ENCODE peak calls at places on chromosomes 6 and 20, in seven cellular contexts. R is cardiac fibroblast, W is mucosa of descending colon, Z is heart left ventricle, O is mammary epithelial cell, E is lower leg skin, J is tibial artery. G is an unnamed sample.
A peak's percentile ranks its signal among the peaks of the same experiment; 100 is the strongest.

GRCh38 chr6:165830761-165831160 is 167.7 kb upstream of the PDE10A start:
- DNase-seq in R (no peak), W (no peak), Z (no peak), O (no peak), E (no peak), J (no peak), G (no peak)

GRCh38 chr6:150894191-150894744 is 28.8 kb downstream of the MTHFD1L start:
- DNase-seq in J (no peak), W (no peak), R (no peak), O (no peak), Z (no peak), E (no peak), G (no peak)

GRCh38 chr20:1718604-1719384 is 61.2 kb upstream of the SIRPG start:
- DNase-seq in W (no peak), Z (no peak), J (no peak), E (peak; percentile 79), R (peak; percentile 63), O (peak; percentile 99), G (peak; percentile 46)

GRCh38 chr6:141169419-141169818 is 963.3 kb upstream of the GJE1 start:
- DNase-seq in J (no peak), E (no peak), W (no peak), R (peak; percentile 81), O (no peak), Z (no peak), G (peak; percentile 74)

GRCh38 chr20:61520761-61521460 is 268.9 kb downstream of the CDH4 start:
- DNase-seq in W (no peak), E (no peak), Z (no peak), J (no peak), O (no peak), R (peak; percentile 31), G (peak; percentile 61)

GRCh38 chr6:1873781-1874180 is 264.1 kb downstream of the FOXC1 start:
- DNase-seq in E (no peak), O (no peak), J (no peak), Z (no peak), R (no peak), W (no peak), G (no peak)

GRCh38 chr6:111576302-111576701 is 29.4 kb downstream of the TRAF3IP2 start:
- DNase-seq in W (no peak), J (no peak), Z (no peak), R (peak; percentile 45), O (no peak), E (no peak), G (peak; percentile 85)

GRCh38 chr6:164827537-164827936 is 481.9 kb downstream of the C6orf118 start:
- DNase-seq in E (no peak), O (no peak), Z (no peak), J (no peak), R (no peak), W (no peak), G (no peak)

GRCh38 chr6:141370438-141370837 is 762.3 kb upstream of the GJE1 start:
- DNase-seq in E (no peak), W (no peak), O (no peak), R (no peak), Z (no peak), J (no peak), G (no peak)

GRCh38 chr6:55557176-55557575 is 21.8 kb downstream of the HMGCLL1 start:
- DNase-seq in R (no peak), Z (peak; percentile 44), O (no peak), J (no peak), W (no peak), E (no peak), G (no peak)

GRCh38 chr6:34243131-34243771 is 5.6 kb downstream of the SMIM29 start:
- DNase-seq in O (no peak), W (no peak), Z (no peak), R (no peak), J (peak; percentile 38), E (no peak), G (peak; percentile 83)

GRCh38 chr6:34246563-34247391 is 2.0 kb downstream of the SMIM29 start:
- DNase-seq in Z (peak; percentile 56), E (no peak), J (no peak), R (peak; percentile 37), O (no peak), W (no peak), G (peak; percentile 75)

GRCh38 chr6:34242252-34243130 is 5.8 kb downstream of the HMGA1 start:
- DNase-seq in R (no peak), Z (no peak), J (peak; percentile 54), W (no peak), O (no peak), E (no peak), G (peak; percentile 49)

GRCh38 chr6:34246249-34246562 is 2.6 kb downstream of the SMIM29 start:
- DNase-seq in W (no peak), O (no peak), E (no peak), R (no peak), Z (no peak), J (peak; percentile 54), G (peak; percentile 87)

GRCh38 chr6:34243901-34244884 is 4.6 kb downstream of the SMIM29 start:
- DNase-seq in O (peak; percentile 91), E (no peak), W (peak; percentile 78), Z (peak; percentile 62), R (peak; percentile 86), J (peak; percentile 89), G (peak; percentile 97)
- TF ChIP-seq CTCF in O (peak; percentile 36), E (no peak), W (no peak), Z (no peak), R (peak; percentile 41), J (peak; percentile 9), G (peak; percentile 33)

GRCh38 chr20:57434390-57434700 is 43.1 kb downstream of the RBM38 start:
- DNase-seq in O (no peak), R (no peak), J (no peak), W (peak; percentile 55), E (no peak), Z (no peak), G (no peak)
- TF ChIP-seq CTCF in O (peak; percentile 23), R (no peak), J (no peak), W (no peak), E (no peak), Z (peak; percentile 5), G (no peak)

DNA sequence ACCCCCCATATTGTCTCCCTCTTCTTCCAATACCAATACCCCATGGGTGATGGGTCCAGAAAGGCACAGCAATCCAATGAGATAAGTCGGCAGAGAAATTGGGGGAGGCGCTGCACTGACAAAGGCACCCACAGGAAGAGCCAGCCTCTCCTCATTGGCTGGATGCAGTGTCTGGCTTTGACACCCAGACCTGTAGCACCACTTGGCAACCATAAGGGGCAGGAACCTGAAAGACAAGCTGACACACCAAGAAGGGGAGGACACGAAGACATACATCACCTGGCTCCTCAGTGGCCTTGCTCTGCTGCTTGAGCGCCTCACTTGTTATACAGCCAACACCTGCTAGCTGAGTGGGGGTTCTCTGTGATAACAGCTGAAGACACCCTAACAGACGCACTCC is 19.4 kb upstream of the SLC4A11 start:
- DNase-seq in R (no peak), E (no peak), O (no peak), Z (no peak), W (no peak), J (no peak), G (no peak)
- TF ChIP-seq CTCF in R (no peak), E (no peak), O (no peak), Z (no peak), W (no peak), J (no peak), G (no peak)

GRCh38 chr6:145137425-145137824 is 597.9 kb downstream of the EPM2A start:
- DNase-seq in R (peak; percentile 32), E (no peak), O (no peak), J (no peak), Z (no peak), W (no peak), G (no peak)
- TF ChIP-seq CTCF in R (peak; percentile 16), E (no peak), O (peak; percentile 44), J (no peak), Z (no peak), W (no peak), G (peak; percentile 18)

GRCh38 chr20:46689754-46690085 is 476 bp upstream of the TP53RK start:
- DNase-seq in R (no peak), J (no peak), Z (no peak), W (no peak), E (no peak), O (no peak), G (no peak)

GRCh38 chr20:46690219-46691111 is 1.2 kb upstream of the TP53RK start:
- DNase-seq in E (no peak), O (no peak), W (no peak), Z (no peak), R (peak; percentile 27), J (no peak), G (no peak)

GRCh38 chr20:46688151-46689081 is 828 bp downstream of the TP53RK start:
- DNase-seq in E (no peak), J (no peak), R (peak; percentile 52), O (no peak), Z (no peak), W (no peak), G (no peak)

GRCh38 chr20:46683939-46684750 is 5.1 kb downstream of the TP53RK start:
- DNase-seq in E (peak; percentile 51), J (peak; percentile 70), O (peak; percentile 80), R (peak; percentile 70), Z (peak; percentile 54), W (no peak), G (peak; percentile 90)

DNA sequence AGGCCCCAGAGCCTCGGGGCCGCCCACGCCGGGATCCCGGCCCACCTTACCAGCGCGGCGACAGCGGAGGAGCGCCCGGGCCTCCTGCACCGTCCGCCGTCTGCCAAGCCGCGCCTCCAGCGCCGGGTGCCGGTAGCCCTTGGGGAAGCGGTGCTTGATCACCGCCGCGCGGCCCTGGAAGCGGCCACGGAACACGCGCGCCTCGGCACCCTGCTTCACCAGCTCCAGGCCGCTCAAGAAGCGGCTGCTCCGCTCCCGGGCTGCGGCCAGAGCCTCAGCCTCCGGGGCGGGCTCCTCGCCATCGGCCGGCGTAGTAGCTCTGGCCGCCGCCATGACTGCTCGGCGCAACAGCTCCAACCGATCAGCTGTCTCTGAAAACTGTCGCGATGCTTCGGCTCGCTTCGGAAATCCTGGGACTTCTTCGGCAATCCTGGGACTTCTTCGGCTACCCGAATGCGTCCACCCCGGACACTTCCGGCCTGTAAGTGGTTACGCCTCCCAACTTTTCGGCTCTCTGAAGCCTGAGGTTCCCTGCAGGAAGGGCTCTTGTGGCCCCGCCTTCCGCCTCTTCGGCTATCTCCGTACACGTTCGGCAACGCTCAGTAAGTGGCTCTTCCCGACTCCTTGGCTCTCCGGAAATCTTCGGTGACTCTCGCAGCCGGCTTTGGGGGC is at the start of gene TP53RK:
- DNase-seq in W (peak; percentile 99), R (peak; percentile 100), O (peak; percentile 100), E (peak; percentile 100), J (peak; percentile 100), Z (peak; percentile 98), G (peak; percentile 100)
- TF ChIP-seq CTCF in W (peak; percentile 29), R (no peak), O (peak; percentile 29), E (no peak), J (peak; percentile 65), Z (peak; percentile 29), G (no peak)

GRCh38 chr6:158647501-158647900 is 2.4 kb upstream of the SYTL3 start:
- DNase-seq in J (no peak), W (no peak), R (no peak), O (no peak), Z (no peak), E (no peak), G (no peak)
- TF ChIP-seq CTCF in J (no peak), W (no peak), R (no peak), O (no peak), Z (no peak), E (no peak), G (no peak)

G was measured in foreskin fibroblast.